ENCODE peak calls at places on chromosomes 13 and 19, in seven cellular contexts. B is stimulated activated CD4-positive, alpha-beta T cell treated with anti-CD3 and anti-CD28 coated beads, TNF-alpha, amount 100 ng/mL, for 1 hour; Y is B cell; S is nephron progenitor cell; I is hippocampal formation; W is head of caudate nucleus; Z is HEK293T. C is an unnamed sample.

GRCh38 chr19:16180611-16181010 is 4.6 kb upstream of the FAM32A start:
- DNase-seq in B (no peak), Y (no peak), S (no peak), I (no peak), W (no peak), Z (no peak), C (no peak)

GRCh38 chr19:48635966-48636858 is 967 bp downstream of the DBP start:
- DNase-seq in B (no peak), Y (no peak), S (no peak), I (peak), W (peak), Z (no peak), C (no peak)

GRCh38 chr13:21657538-21657937 is 13.3 kb upstream of the FGF9 start:
- DNase-seq in B (no peak), Y (no peak), S (no peak), I (no peak), W (no peak), Z (no peak), C (no peak)

GRCh38 chr19:58572818-58573657 is at the start of gene MZF1:
- DNase-seq in B (peak), Y (peak), S (peak), I (no peak), W (peak), Z (peak), C (no peak)

GRCh38 chr19:518292-519231 is 11.3 kb downstream of the TPGS1 start:
- DNase-seq in B (peak), Y (no peak), S (peak), I (no peak), W (no peak), Z (no peak), C (no peak)

GRCh38 chr19:38731654-38732301 is 12.5 kb downstream of the CAPN12 start:
- DNase-seq in B (no peak), Y (no peak), S (no peak), I (no peak), W (no peak), Z (no peak), C (no peak)

GRCh38 chr13:112690242-112690943 is 555 bp downstream of the ATP11A start:
- DNase-seq in B (no peak), Y (no peak), S (peak), I (no peak), W (peak), Z (peak), C (peak)

GRCh38 chr19:8578642-8579265 is 1.5 kb upstream of the MYO1F start:
- DNase-seq in B (peak), Y (peak), S (peak), I (peak), W (peak), Z (peak), C (peak)

GRCh38 chr19:36032251-36033104 is at the start of gene CLIP3:
- DNase-seq in B (peak), Y (no peak), S (peak), I (peak), W (peak), Z (no peak), C (peak)

GRCh38 chr19:44303976-44304568 is 753 bp downstream of the ZNF235 start:
- DNase-seq in B (no peak), Y (no peak), S (peak), I (no peak), W (peak), Z (peak), C (no peak)

GRCh38 chr13:32881074-32881791 is 135.0 kb upstream of the KL start:
- DNase-seq in B (no peak), Y (no peak), S (no peak), I (peak), W (peak), Z (no peak), C (no peak)

GRCh38 chr19:4390862-4391693 is 9.3 kb downstream of the SH3GL1 start:
- DNase-seq in B (no peak), Y (no peak), S (no peak), I (no peak), W (no peak), Z (no peak), C (no peak)

GRCh38 chr19:33472696-33473624 is 48.6 kb downstream of the PEPD start:
- DNase-seq in B (no peak), Y (no peak), S (no peak), I (no peak), W (peak), Z (no peak), C (no peak)

GRCh38 chr19:15297416-15298224 is 34.7 kb downstream of the BRD4 start:
- DNase-seq in B (no peak), Y (no peak), S (no peak), I (no peak), W (no peak), Z (no peak), C (no peak)

GRCh38 chr19:54806516-54806838 is 3.1 kb downstream of the KIR2DL4 start:
- DNase-seq in B (no peak), Y (no peak), S (no peak), I (no peak), W (no peak), Z (no peak), C (no peak)

GRCh38 chr19:58228584-58229254 is at the start of gene ZNF544:
- DNase-seq in B (peak), Y (peak), S (peak), I (peak), W (peak), Z (no peak), C (peak)

GRCh38 chr19:55189424-55189823 is 9.3 kb upstream of the SYT5 start:
- DNase-seq in B (no peak), Y (no peak), S (no peak), I (peak), W (peak), Z (no peak), C (no peak)

GRCh38 chr19:15595069-15595468 is 19.9 kb upstream of the CYP4F8 start:
- DNase-seq in B (no peak), Y (no peak), S (no peak), I (no peak), W (no peak), Z (no peak), C (no peak)

GRCh38 chr13:73816702-73817101 is 317.5 kb downstream of the KLF12 start:
- DNase-seq in B (no peak), Y (no peak), S (no peak), I (no peak), W (no peak), Z (no peak), C (no peak)

GRCh38 chr13:30818323-30818960 is 83.1 kb downstream of the ALOX5AP start:
- DNase-seq in B (no peak), Y (no peak), S (no peak), I (no peak), W (no peak), Z (no peak), C (no peak)

GRCh38 chr13:112077729-112078128 is 10.8 kb downstream of the SOX1 start:
- DNase-seq in B (no peak), Y (no peak), S (no peak), I (no peak), W (no peak), Z (no peak), C (no peak)

GRCh38 chr19:6092329-6093286 is 17.7 kb downstream of the RFX2 start:
- DNase-seq in B (no peak), Y (no peak), S (peak), I (no peak), W (peak), Z (peak), C (no peak)

GRCh38 chr19:8561071-8561764 is 16.0 kb downstream of the MYO1F start:
- DNase-seq in B (no peak), Y (no peak), S (no peak), I (no peak), W (no peak), Z (no peak), C (no peak)

GRCh38 chr19:45616709-45617027 is 14.7 kb upstream of the GPR4 start:
- DNase-seq in B (no peak), Y (no peak), S (no peak), I (no peak), W (no peak), Z (no peak), C (no peak)

C was measured in substantia nigra.